ENCODE peak calls at places on chromosome 12, in four cellular contexts. One of them, this sample, is unnamed.

GRCh38 chr12:45914090-45914489 is 76.3 kb downstream of the SCAF11 start:
- DNase-seq in K562: peak; percentile 9
- DNase-seq in HL-60: no peak
- DNase-seq in GM12878: no peak
- DNase-seq in this sample: no peak

GRCh38 chr12:31773223-31773750 is 44.5 kb upstream of the AMN1 start:
- DNase-seq in K562: no peak
- DNase-seq in HL-60: no peak
- DNase-seq in GM12878: no peak
- DNase-seq in this sample: no peak

GRCh38 chr12:103884316-103884715 is 43.3 kb upstream of the NT5DC3 start:
- DNase-seq in K562: peak; percentile 24
- DNase-seq in HL-60: peak; percentile 58
- DNase-seq in GM12878: no peak
- DNase-seq in this sample: no peak

GRCh38 chr12:131867891-131868675 is 26.3 kb upstream of the ULK1 start:
- DNase-seq in K562: no peak
- DNase-seq in HL-60: no peak
- DNase-seq in GM12878: no peak
- DNase-seq in this sample: peak; percentile 18

GRCh38 chr12:103085541-103085940 is 128.1 kb downstream of the ASCL1 start:
- DNase-seq in K562: no peak
- DNase-seq in HL-60: no peak
- DNase-seq in GM12878: no peak
- DNase-seq in this sample: no peak

GRCh38 chr12:3032770-3033537 is 44.2 kb upstream of the TSPAN9 start:
- DNase-seq in K562: no peak
- DNase-seq in HL-60: no peak
- DNase-seq in GM12878: no peak
- DNase-seq in this sample: no peak

GRCh38 chr12:95385246-95385645 is 88.7 kb upstream of the METAP2 start:
- DNase-seq in K562: no peak
- DNase-seq in HL-60: no peak
- DNase-seq in GM12878: no peak
- DNase-seq in this sample: no peak

GRCh38 chr12:113874999-113875561 is 91.0 kb downstream of the RBM19 start:
- DNase-seq in K562: no peak
- DNase-seq in HL-60: no peak
- DNase-seq in GM12878: no peak
- DNase-seq in this sample: no peak

GRCh38 chr12:25427328-25428249 is 125.5 kb downstream of the LMNTD1 start:
- DNase-seq in K562: no peak
- DNase-seq in HL-60: no peak
- DNase-seq in GM12878: no peak
- DNase-seq in this sample: no peak

GRCh38 chr12:114821571-114821970 is 137.6 kb upstream of the TBX3 start:
- DNase-seq in K562: no peak
- DNase-seq in HL-60: no peak
- DNase-seq in GM12878: no peak
- DNase-seq in this sample: no peak

GRCh38 chr12:14950421-14950820 is 11.0 kb downstream of the ARHGDIB start:
- DNase-seq in K562: no peak
- DNase-seq in HL-60: no peak
- DNase-seq in GM12878: no peak
- DNase-seq in this sample: no peak

GRCh38 chr12:82781288-82782078 is 94.8 kb downstream of the TMTC2 start:
- DNase-seq in K562: no peak
- DNase-seq in HL-60: no peak
- DNase-seq in GM12878: no peak
- DNase-seq in this sample: no peak

DNA sequence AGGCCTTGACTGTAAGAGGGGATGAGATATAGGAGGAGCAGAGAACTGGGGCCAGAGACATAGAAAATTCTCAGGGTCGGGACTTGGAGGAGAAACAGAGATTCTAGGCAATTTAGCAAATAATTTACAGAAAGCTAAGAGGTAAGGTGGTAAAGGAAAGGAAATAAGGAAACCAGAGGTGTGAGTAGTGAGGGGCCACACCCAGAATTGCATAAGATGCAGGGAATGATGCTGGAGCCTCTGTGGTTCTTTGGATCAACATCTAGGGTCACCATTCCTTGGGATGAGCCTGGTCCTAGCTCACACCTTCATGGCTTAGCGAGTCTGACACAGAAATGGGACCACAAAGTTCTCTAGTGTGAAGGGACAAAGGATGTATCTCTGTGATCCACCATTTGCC is 949 bp upstream of the SDR9C7 start:
- DNase-seq in K562: no peak
- DNase-seq in HL-60: no peak
- DNase-seq in GM12878: no peak
- DNase-seq in this sample: no peak
- TF ChIP-seq SPI1 in K562: no peak
- TF ChIP-seq SPI1 in HL-60: no peak
- TF ChIP-seq SPI1 in GM12878: no peak
- TF ChIP-seq SPI1 in this sample: no peak

DNA sequence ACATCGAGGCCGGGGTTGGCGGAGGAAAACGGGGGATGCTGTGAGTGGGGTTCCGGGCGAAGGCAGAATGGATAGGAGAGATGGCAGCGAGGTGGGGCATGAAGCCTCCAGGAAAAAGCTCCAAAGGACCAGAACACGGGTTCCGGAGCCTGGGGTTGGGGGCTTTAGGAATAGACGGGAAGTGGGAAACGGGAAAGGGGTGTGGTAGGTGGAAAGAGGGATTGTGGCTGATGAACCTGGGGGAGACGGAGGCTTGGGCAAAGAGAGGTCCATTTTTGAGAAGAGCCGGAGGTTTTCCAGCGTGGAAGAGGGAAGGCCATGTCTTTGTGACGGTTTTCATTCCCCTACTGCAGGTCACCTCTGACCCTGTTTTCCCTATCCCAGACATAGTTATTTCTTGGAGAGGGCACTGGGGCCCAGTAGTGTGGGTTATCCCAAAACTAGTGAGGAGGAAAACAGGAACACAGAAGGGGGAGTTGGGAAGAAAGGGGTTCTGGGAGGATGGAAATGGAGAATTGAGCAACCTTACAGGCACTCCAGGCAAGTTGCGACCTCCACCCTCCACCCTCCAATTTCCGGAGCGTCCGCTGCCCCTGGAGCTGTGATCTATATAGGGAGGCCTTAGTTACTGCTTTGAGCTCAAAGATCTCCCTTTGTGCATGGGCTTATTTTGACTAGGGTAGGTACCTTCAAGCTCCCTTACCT is 1.1 kb downstream of the ATN1 start:
- DNase-seq in K562: no peak
- DNase-seq in HL-60: no peak
- DNase-seq in GM12878: no peak
- DNase-seq in this sample: no peak
- TF ChIP-seq SPI1 in K562: no peak
- TF ChIP-seq SPI1 in HL-60: no peak
- TF ChIP-seq SPI1 in GM12878: no peak
- TF ChIP-seq SPI1 in this sample: no peak

DNA sequence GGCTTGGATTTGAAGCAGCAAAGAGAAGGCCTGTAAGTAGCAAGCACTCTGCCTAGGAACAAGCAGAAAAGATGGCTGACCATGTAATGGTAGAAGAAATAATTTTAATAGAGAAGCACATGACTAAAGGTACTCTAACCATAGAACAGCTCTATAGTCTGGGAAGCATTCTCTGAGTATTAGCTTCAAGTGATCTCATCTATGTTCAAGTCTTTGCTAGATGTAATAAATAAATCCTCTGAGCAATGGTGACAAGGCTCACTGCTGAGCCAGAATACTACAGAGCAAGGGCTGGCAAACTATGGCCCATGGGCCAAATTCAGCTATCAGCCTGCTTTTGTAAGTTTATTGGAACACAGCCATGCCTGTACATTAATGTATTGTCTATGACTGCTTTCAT is 84.8 kb downstream of the PEBP1 start:
- DNase-seq in K562: no peak
- DNase-seq in HL-60: no peak
- DNase-seq in GM12878: no peak
- DNase-seq in this sample: no peak
- TF ChIP-seq SPI1 in K562: no peak
- TF ChIP-seq SPI1 in HL-60: no peak
- TF ChIP-seq SPI1 in GM12878: no peak
- TF ChIP-seq SPI1 in this sample: no peak

GRCh38 chr12:7221486-7221885 is 32.0 kb downstream of the PEX5 start:
- DNase-seq in K562: no peak
- DNase-seq in HL-60: no peak
- DNase-seq in GM12878: no peak
- DNase-seq in this sample: no peak
- TF ChIP-seq SPI1 in K562: no peak
- TF ChIP-seq SPI1 in HL-60: no peak
- TF ChIP-seq SPI1 in GM12878: no peak
- TF ChIP-seq SPI1 in this sample: no peak

GRCh38 chr12:6552140-6552551 is 3.7 kb downstream of the IFFO1 start:
- DNase-seq in K562: no peak
- DNase-seq in HL-60: no peak
- DNase-seq in GM12878: no peak
- DNase-seq in this sample: no peak
- TF ChIP-seq SPI1 in K562: no peak
- TF ChIP-seq SPI1 in HL-60: no peak
- TF ChIP-seq SPI1 in GM12878: no peak
- TF ChIP-seq SPI1 in this sample: no peak

DNA sequence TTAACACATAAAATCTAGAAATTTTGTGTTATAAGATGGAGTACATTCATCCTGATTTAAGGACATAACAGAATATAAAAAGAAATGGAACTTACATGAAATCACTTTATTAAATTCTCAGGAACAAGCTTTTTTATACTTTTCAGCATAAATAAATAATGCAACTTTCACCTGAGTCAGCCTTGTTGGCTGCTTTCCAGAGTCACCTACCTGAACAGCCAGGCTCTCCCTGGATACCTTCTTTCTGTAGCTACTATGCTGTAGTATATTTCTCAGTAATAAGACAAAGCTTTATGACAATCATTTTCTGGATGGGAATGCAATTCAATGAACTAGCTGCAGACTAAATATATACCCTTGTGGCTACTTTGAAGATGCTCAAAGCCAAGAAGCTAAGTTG is 111.9 kb downstream of the NTS start:
- DNase-seq in K562: no peak
- DNase-seq in HL-60: no peak
- DNase-seq in GM12878: no peak
- DNase-seq in this sample: no peak
- TF ChIP-seq SPI1 in K562: no peak
- TF ChIP-seq SPI1 in HL-60: no peak
- TF ChIP-seq SPI1 in GM12878: no peak
- TF ChIP-seq SPI1 in this sample: no peak

GRCh38 chr12:122841544-122842321 is 6.5 kb downstream of the HIP1R start:
- DNase-seq in K562: no peak
- DNase-seq in HL-60: no peak
- DNase-seq in GM12878: no peak
- DNase-seq in this sample: no peak
- TF ChIP-seq SPI1 in K562: no peak
- TF ChIP-seq SPI1 in HL-60: no peak
- TF ChIP-seq SPI1 in GM12878: no peak
- TF ChIP-seq SPI1 in this sample: no peak

This sample was measured in GM12891.